ENCODE peak calls at places on chromosome 11, in seven cellular contexts. M is NCI-H2029 treated with DMSO at 0.1 percent for 48 hours; J is GM19239; C is AG08395; L is heart left ventricle; D is islet precursor cell; Z is activated T-helper 1 cell treated with anti-CD3 and anti-CD28 coated beads, Interleukin-12 subunit alpha, Interleukin-12 subunit beta, Interleukin-2, Interleukin-4 antibody, amounts not matched to agents 30 ng/mL and 10 ng/mL and 1 ng/mL, durations not matched to agents 14 hours and 24 hours and 36 hours. Q is an unnamed sample.

GRCh38 chr11:77345621-77346020 is 44.1 kb upstream of the GDPD4 start:
- DNase-seq in D (no peak), J (no peak), C (peak; percentile 28), M (no peak), Z (no peak), L (no peak), Q (no peak)

GRCh38 chr11:70680781-70681281 is 282.5 kb downstream of the CTTN start:
- DNase-seq in C (no peak), Z (no peak), J (no peak), M (no peak), D (no peak), L (no peak), Q (no peak)

GRCh38 chr11:76601712-76602111 is 68.8 kb downstream of the LRRC32 start:
- DNase-seq in D (no peak), L (no peak), J (no peak), M (no peak), C (no peak), Z (no peak), Q (no peak)

GRCh38 chr11:36155301-36155700 is 133.9 kb downstream of the COMMD9 start:
- DNase-seq in C (no peak), J (no peak), D (no peak), L (no peak), Z (no peak), M (no peak), Q (no peak)

GRCh38 chr11:33716236-33716635 is 15.6 kb upstream of the C11orf91 start:
- DNase-seq in M (no peak), D (no peak), L (no peak), C (peak; percentile 48), Z (no peak), J (no peak), Q (no peak)

GRCh38 chr11:8287297-8288070 is 23.8 kb upstream of the LMO1 start:
- DNase-seq in J (no peak), C (no peak), L (no peak), D (no peak), M (no peak), Z (no peak), Q (no peak)

GRCh38 chr11:47326198-47326597 is 26.3 kb downstream of the MYBPC3 start:
- DNase-seq in Z (no peak), J (no peak), D (no peak), L (peak; percentile 31), C (no peak), M (no peak), Q (no peak)

GRCh38 chr11:36586543-36586942 is 7.8 kb upstream of the IFTAP start:
- DNase-seq in M (no peak), L (no peak), J (no peak), Z (no peak), C (no peak), D (no peak), Q (no peak)

GRCh38 chr11:96168623-96169022 is 174.4 kb downstream of the MAML2 start:
- DNase-seq in C (peak; percentile 93), L (peak; percentile 38), D (no peak), J (no peak), M (no peak), Z (no peak), Q (no peak)

GRCh38 chr11:33172996-33173395 is 11.7 kb upstream of the CSTF3 start:
- DNase-seq in J (no peak), L (peak; percentile 38), Z (no peak), C (peak; percentile 55), D (peak; percentile 60), M (no peak), Q (no peak)

GRCh38 chr11:46489668-46490560 is 98.3 kb upstream of the CHRM4 start:
- DNase-seq in Z (peak; percentile 18), L (no peak), C (peak; percentile 33), M (peak; percentile 23), J (peak; percentile 26), D (peak; percentile 60), Q (no peak)

GRCh38 chr11:4979021-4979420 is 15.6 kb upstream of the OR51L1 start:
- DNase-seq in L (no peak), Z (no peak), J (no peak), D (no peak), M (no peak), C (no peak), Q (no peak)

GRCh38 chr11:124481365-124482323 is 36.1 kb upstream of the OR8B8 start:
- DNase-seq in C (peak; percentile 30), M (peak; percentile 6), Z (no peak), D (peak; percentile 79), J (no peak), L (peak; percentile 36), Q (no peak)

GRCh38 chr11:35308157-35308556 is 111.2 kb downstream of the SLC1A2 start:
- DNase-seq in C (no peak), M (no peak), L (no peak), Z (no peak), J (no peak), D (no peak), Q (no peak)

GRCh38 chr11:69454018-69454417 is 27.4 kb upstream of the LINC01488 start:
- DNase-seq in C (no peak), L (no peak), D (no peak), J (no peak), M (no peak), Z (no peak), Q (no peak)

GRCh38 chr11:61254403-61255025 is 13.5 kb downstream of the PGA5 start:
- DNase-seq in C (peak; percentile 88), D (peak; percentile 88), J (peak; percentile 91), M (peak; percentile 34), L (peak; percentile 57), Z (peak; percentile 58), Q (peak; percentile 80)

GRCh38 chr11:11293798-11294611 is 59.0 kb downstream of the CSNK2A3 start:
- DNase-seq in M (no peak), L (no peak), J (no peak), D (no peak), C (no peak), Z (no peak), Q (no peak)

GRCh38 chr11:33690290-33691050 is 10.2 kb downstream of the C11orf91 start:
- DNase-seq in D (no peak), M (no peak), Z (no peak), L (peak; percentile 88), C (peak; percentile 90), J (no peak), Q (no peak)

GRCh38 chr11:61345170-61345610 is 12.2 kb downstream of the TKFC start:
- DNase-seq in L (no peak), C (peak; percentile 47), M (no peak), D (peak; percentile 71), Z (no peak), J (no peak), Q (no peak)

GRCh38 chr11:13465909-13466371 is 2.9 kb upstream of the BTBD10 start:
- DNase-seq in M (peak; percentile 46), Z (no peak), J (no peak), C (peak; percentile 48), D (no peak), L (no peak), Q (no peak)

GRCh38 chr11:111846640-111847039 is 24.7 kb downstream of the ALG9 start:
- DNase-seq in C (peak; percentile 28), D (peak; percentile 67), J (no peak), M (no peak), Z (no peak), L (no peak), Q (no peak)

GRCh38 chr11:12161603-12162350 is 51.4 kb downstream of the MICAL2 start:
- DNase-seq in M (no peak), L (no peak), D (peak; percentile 11), J (no peak), C (no peak), Z (no peak), Q (no peak)

GRCh38 chr11:24704716-24705115 is 207.9 kb downstream of the LUZP2 start:
- DNase-seq in M (no peak), Z (no peak), L (no peak), J (no peak), D (no peak), C (no peak), Q (no peak)

GRCh38 chr11:84747871-84748270 is 879.3 kb downstream of the DLG2 start:
- DNase-seq in L (no peak), J (no peak), Z (no peak), M (no peak), D (peak; percentile 48), C (no peak), Q (no peak)

GRCh38 chr11:100709233-100709999 is 22.3 kb downstream of the ARHGAP42 start:
- DNase-seq in Z (no peak), C (no peak), M (no peak), L (no peak), D (no peak), J (peak; percentile 10), Q (no peak)

GRCh38 chr11:13169709-13170108 is 107.9 kb upstream of the BMAL1 start:
- DNase-seq in L (no peak), D (no peak), Z (no peak), C (peak; percentile 77), J (no peak), M (no peak), Q (no peak)

GRCh38 chr11:72085836-72086475 is 5.3 kb downstream of the LRRC51 start:
- DNase-seq in M (peak; percentile 28), Z (no peak), D (no peak), C (no peak), L (no peak), J (no peak), Q (no peak)

GRCh38 chr11:12602421-12602820 is 71.8 kb upstream of the TEAD1 start:
- DNase-seq in M (no peak), L (no peak), D (no peak), C (peak; percentile 14), J (no peak), Z (no peak), Q (no peak)

GRCh38 chr11:86396403-86396802 is 21.7 kb downstream of the CCDC81 start:
- DNase-seq in C (peak; percentile 82), M (no peak), Z (no peak), J (no peak), D (no peak), L (no peak), Q (no peak)

GRCh38 chr11:103920933-103921332 is 115.5 kb upstream of the DDI1 start:
- DNase-seq in L (no peak), C (no peak), J (no peak), Z (no peak), M (no peak), D (no peak), Q (no peak)

Q was measured in GM12892.